ENCODE peak calls at places on chromosome 20, in eight cellular contexts. U is adrenal gland, V is Peyer's patch, K is IMR-90, I is uterus, W is H1, X is NB4, Y is tibial nerve. G is an unnamed sample.

GRCh38 chr20:57990396-57990987 is 238.0 kb downstream of the ANKRD60 start:
- DNase-seq in U (no peak), V (no peak), K (no peak), I (no peak), W (no peak), X (no peak), Y (peak), G (no peak)

GRCh38 chr20:1816384-1817381 is 78.5 kb upstream of the SIRPA start:
- DNase-seq in U (peak), V (no peak), K (peak), I (no peak), W (no peak), X (no peak), Y (no peak), G (no peak)

GRCh38 chr20:59223750-59224149 is 60.1 kb downstream of the ZNF831 start:
- DNase-seq in U (no peak), V (no peak), K (no peak), I (no peak), W (no peak), X (no peak), Y (no peak), G (no peak)

GRCh38 chr20:34333786-34334185 is 29.3 kb upstream of the ITCH start:
- DNase-seq in U (no peak), V (no peak), K (no peak), I (no peak), W (no peak), X (no peak), Y (no peak), G (no peak)

GRCh38 chr20:23161968-23162696 is 76.0 kb upstream of the CD93 start:
- DNase-seq in U (peak), V (peak), K (no peak), I (peak), W (peak), X (peak), Y (peak), G (peak)

GRCh38 chr20:58374906-58375760 is 13.9 kb upstream of the VAPB start:
- DNase-seq in U (no peak), V (no peak), K (peak), I (no peak), W (peak), X (no peak), Y (no peak), G (no peak)

GRCh38 chr20:60474385-60474910 is 516.2 kb downstream of the CDH26 start:
- DNase-seq in U (no peak), V (no peak), K (no peak), I (no peak), W (no peak), X (no peak), Y (no peak), G (no peak)

GRCh38 chr20:888057-888456 is 28.1 kb downstream of the ANGPT4 start:
- DNase-seq in U (no peak), V (no peak), K (no peak), I (no peak), W (no peak), X (no peak), Y (no peak), G (no peak)

GRCh38 chr20:10658051-10658823 is 15.6 kb downstream of the JAG1 start:
- DNase-seq in U (no peak), V (no peak), K (no peak), I (peak), W (no peak), X (no peak), Y (no peak), G (peak)

GRCh38 chr20:18287915-18288747 is at the start of gene ZNF133:
- DNase-seq in U (peak), V (peak), K (peak), I (peak), W (peak), X (peak), Y (peak), G (peak)
- TF ChIP-seq POLR2A in U (peak), V (peak), K (peak), I (peak), W (peak), X (peak), Y (peak), G (peak)

DNA sequence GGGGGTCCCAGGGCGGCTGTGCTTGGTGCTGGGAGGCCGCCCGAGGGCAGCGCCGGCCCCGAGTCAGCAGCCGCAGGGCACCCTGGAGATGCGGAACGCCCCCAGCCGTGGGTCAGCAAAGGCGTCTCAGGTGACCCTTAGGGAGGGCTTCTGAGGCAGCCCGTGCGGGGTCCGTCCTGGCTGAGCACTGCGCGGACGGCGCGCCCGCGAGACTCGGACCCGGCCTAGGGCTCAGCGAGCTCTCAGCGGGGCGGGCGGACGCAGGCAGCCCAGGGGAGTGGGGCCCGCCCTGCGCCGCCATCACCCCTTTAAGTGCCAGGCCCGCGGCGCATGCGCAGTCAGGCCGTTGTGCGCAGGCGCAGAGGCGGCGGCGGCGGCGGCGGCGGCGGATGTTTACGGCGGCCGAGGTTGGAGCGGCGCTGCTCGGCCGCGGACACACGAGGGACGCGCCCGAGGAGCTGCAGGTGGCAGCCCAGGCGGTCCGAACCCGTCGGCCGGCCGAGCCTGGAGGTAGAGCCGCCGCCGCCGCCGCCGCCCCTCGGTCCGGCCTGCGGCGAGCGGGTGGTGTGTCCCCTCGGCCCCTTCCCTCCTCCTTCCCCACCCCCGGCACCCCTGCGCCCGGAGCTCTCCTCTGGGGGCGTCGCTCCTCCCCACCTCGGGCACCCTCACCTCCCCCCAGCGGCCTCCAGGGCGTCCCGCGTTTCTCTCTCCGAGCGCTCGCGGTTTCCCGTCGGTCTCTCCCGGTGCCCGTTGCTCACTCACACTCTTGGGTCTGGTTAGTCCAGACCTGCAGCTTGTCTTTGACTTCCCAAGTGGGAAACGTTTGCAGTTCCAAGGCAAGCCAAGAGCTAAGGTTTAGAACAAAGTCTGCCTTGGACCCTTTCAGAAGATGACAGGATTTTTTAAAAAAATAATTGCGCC is at the start of gene PCMTD2:
- DNase-seq in U (peak), V (peak), K (peak), I (peak), W (peak), X (peak), Y (peak), G (peak)
- TF ChIP-seq POLR2A in U (peak), V (no peak), K (no peak), I (peak), W (no peak), X (peak), Y (peak), G (peak)

GRCh38 chr20:50824137-50824536 is 29.3 kb downstream of the BCAS4 start:
- DNase-seq in U (peak), V (no peak), K (peak), I (peak), W (no peak), X (no peak), Y (peak), G (peak)
- TF ChIP-seq POLR2A in U (no peak), V (no peak), K (no peak), I (no peak), W (no peak), X (no peak), Y (no peak), G (no peak)

GRCh38 chr20:35617397-35618031 is 1.9 kb downstream of the SPAG4 start:
- DNase-seq in U (peak), V (peak), K (peak), I (peak), W (peak), X (peak), Y (peak), G (peak)
- TF ChIP-seq POLR2A in U (no peak), V (no peak), K (no peak), I (no peak), W (no peak), X (peak), Y (peak), G (no peak)

GRCh38 chr20:25057234-25058050 is 497 bp downstream of the ACSS1 start:
- DNase-seq in U (peak), V (peak), K (peak), I (peak), W (peak), X (peak), Y (no peak), G (peak)
- TF ChIP-seq POLR2A in U (peak), V (peak), K (no peak), I (peak), W (no peak), X (no peak), Y (peak), G (peak)

GRCh38 chr20:44195613-44196012 is 8.6 kb upstream of the JPH2 start:
- DNase-seq in U (no peak), V (no peak), K (no peak), I (no peak), W (no peak), X (no peak), Y (no peak), G (no peak)
- TF ChIP-seq POLR2A in U (no peak), V (no peak), K (peak), I (no peak), W (no peak), X (no peak), Y (no peak), G (no peak)

DNA sequence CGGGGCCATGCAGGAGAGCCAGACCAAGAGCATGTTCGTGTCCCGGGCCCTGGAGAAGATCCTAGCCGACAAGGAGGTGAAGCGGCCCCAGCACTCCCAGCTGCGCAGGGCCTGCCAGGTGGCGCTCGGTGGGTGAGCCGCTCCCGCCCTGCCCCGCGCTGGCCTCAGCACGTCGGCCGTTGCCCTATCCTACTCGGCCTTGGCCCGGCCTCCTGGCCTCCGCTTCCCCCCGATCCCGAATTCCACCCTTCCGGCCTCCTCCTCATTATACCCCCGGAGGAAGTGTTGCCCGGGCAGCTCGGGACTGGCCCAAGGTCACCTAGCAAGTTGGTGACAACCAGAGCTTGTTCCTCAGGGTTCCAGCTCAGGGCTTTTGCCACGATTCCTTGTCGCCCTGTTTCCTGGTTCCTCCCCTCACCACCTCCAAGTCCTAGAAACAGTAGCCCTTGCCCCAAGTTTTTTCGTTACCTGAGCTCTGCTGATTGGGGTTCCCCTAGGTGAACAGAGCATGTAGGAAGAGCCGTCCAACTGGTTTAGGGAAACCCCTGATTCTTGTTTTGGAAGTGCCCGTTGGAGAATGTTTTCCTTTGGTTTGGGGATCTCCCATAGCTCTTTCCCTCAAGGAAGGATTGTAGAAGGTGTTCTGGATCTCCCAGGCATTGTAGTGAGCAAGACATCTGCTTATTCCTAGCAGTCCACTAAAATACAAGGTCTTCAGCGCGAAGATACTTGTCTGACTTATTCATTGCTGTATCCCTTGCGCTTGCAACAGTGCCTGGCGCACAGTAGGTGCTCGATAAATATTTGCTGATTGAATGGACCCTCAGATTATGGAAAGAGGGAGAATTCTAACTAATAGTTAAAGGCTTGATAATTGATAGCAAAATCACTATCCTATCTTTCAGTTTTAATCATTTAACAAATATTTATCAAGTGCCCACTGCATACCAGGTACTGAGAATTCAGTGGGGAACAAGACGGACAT is 664 bp downstream of the ARFGEF2 start:
- DNase-seq in U (peak), V (no peak), K (peak), I (no peak), W (no peak), X (peak), Y (peak), G (peak)
- TF ChIP-seq POLR2A in U (peak), V (no peak), K (no peak), I (no peak), W (no peak), X (no peak), Y (no peak), G (no peak)

G was measured in body of pancreas.